ENCODE peak calls at places on chromosomes 5 and 9, in eight cellular contexts. S is GM06990, V is endothelial cell of umbilical vein, G is astrocyte of the cerebellum, C is left ventricle myocardium inferior, Y is bronchial epithelial cell, D is spleen, M is brain microvascular endothelial cell. P is an unnamed sample.

GRCh38 chr9:113548221-113549041 is 84.9 kb downstream of the RGS3 start:
- DNase-seq in S (peak), V (peak), G (no peak), C (peak), Y (no peak), D (peak), M (peak), P (peak)

GRCh38 chr5:171272996-171273970 is 35.8 kb upstream of the TLX3 start:
- DNase-seq in S (no peak), V (peak), G (no peak), C (no peak), Y (peak), D (no peak), M (peak), P (no peak)

GRCh38 chr9:109652971-109653370 is 127.0 kb upstream of the PALM2AKAP2 start:
- DNase-seq in S (no peak), V (no peak), G (peak), C (no peak), Y (peak), D (no peak), M (peak), P (no peak)

GRCh38 chr9:136090768-136091581 is 4.1 kb downstream of the NACC2 start:
- DNase-seq in S (no peak), V (no peak), G (no peak), C (peak), Y (no peak), D (peak), M (no peak), P (no peak)

GRCh38 chr5:145903113-145903512 is 30.3 kb upstream of the GRXCR2 start:
- DNase-seq in S (no peak), V (no peak), G (no peak), C (no peak), Y (peak), D (no peak), M (no peak), P (no peak)

GRCh38 chr5:138159666-138160065 is 18.8 kb downstream of the BRD8 start:
- DNase-seq in S (no peak), V (no peak), G (no peak), C (no peak), Y (no peak), D (no peak), M (no peak), P (no peak)

GRCh38 chr5:33206962-33207506 is 233.7 kb upstream of the TARS1 start:
- DNase-seq in S (no peak), V (no peak), G (no peak), C (no peak), Y (no peak), D (no peak), M (no peak), P (no peak)

GRCh38 chr5:154211611-154212390 is 21.3 kb downstream of the GALNT10 start:
- DNase-seq in S (no peak), V (no peak), G (no peak), C (no peak), Y (no peak), D (no peak), M (peak), P (no peak)

GRCh38 chr5:72412283-72413055 is 92.3 kb downstream of the PTCD2 start:
- DNase-seq in S (no peak), V (no peak), G (no peak), C (no peak), Y (no peak), D (no peak), M (peak), P (peak)

GRCh38 chr9:84386753-84387152 is 46.2 kb upstream of the SLC28A3 start:
- DNase-seq in S (no peak), V (no peak), G (no peak), C (no peak), Y (no peak), D (no peak), M (no peak), P (no peak)

GRCh38 chr5:34957857-34958690 is 28.7 kb downstream of the DNAJC21 start:
- DNase-seq in S (no peak), V (peak), G (peak), C (no peak), Y (peak), D (no peak), M (peak), P (peak)

GRCh38 chr9:92969516-92970466 is 22.5 kb downstream of the FGD3 start:
- DNase-seq in S (no peak), V (no peak), G (no peak), C (no peak), Y (no peak), D (peak), M (no peak), P (no peak)

GRCh38 chr9:129473523-129474244 is 147.2 kb downstream of the C9orf50 start:
- DNase-seq in S (no peak), V (no peak), G (no peak), C (no peak), Y (peak), D (no peak), M (no peak), P (no peak)

GRCh38 chr5:56983593-56984361 is 31.9 kb upstream of the MIER3 start:
- DNase-seq in S (no peak), V (no peak), G (no peak), C (no peak), Y (no peak), D (no peak), M (no peak), P (no peak)

GRCh38 chr9:102309379-102309778 is 570.9 kb upstream of the GRIN3A start:
- DNase-seq in S (no peak), V (no peak), G (no peak), C (no peak), Y (no peak), D (no peak), M (no peak), P (no peak)

GRCh38 chr5:130712324-130712723 is 452.7 kb downstream of the HINT1 start:
- DNase-seq in S (no peak), V (no peak), G (no peak), C (no peak), Y (no peak), D (no peak), M (no peak), P (no peak)

GRCh38 chr9:109705515-109705914 is 74.5 kb upstream of the PALM2AKAP2 start:
- DNase-seq in S (no peak), V (no peak), G (no peak), C (no peak), Y (peak), D (no peak), M (peak), P (no peak)

GRCh38 chr9:69056416-69056815 is 20.9 kb downstream of the FXN start:
- DNase-seq in S (no peak), V (no peak), G (no peak), C (no peak), Y (no peak), D (no peak), M (no peak), P (no peak)

GRCh38 chr9:94950733-94951590 is 224.5 kb downstream of the AOPEP start:
- DNase-seq in S (no peak), V (peak), G (no peak), C (no peak), Y (peak), D (no peak), M (no peak), P (peak)

GRCh38 chr5:59051938-59052337 is 469.1 kb downstream of the RAB3C start:
- DNase-seq in S (no peak), V (no peak), G (no peak), C (no peak), Y (no peak), D (no peak), M (no peak), P (no peak)

GRCh38 chr5:101915559-101915958 is 380.5 kb downstream of the SLCO4C1 start:
- DNase-seq in S (no peak), V (no peak), G (peak), C (no peak), Y (peak), D (no peak), M (peak), P (no peak)

GRCh38 chr5:94017579-94017978 is 276.2 kb upstream of the POU5F2 start:
- DNase-seq in S (no peak), V (no peak), G (peak), C (no peak), Y (peak), D (no peak), M (peak), P (no peak)

GRCh38 chr5:15285901-15286583 is 213.9 kb upstream of the FBXL7 start:
- DNase-seq in S (no peak), V (peak), G (no peak), C (peak), Y (no peak), D (no peak), M (peak), P (no peak)

GRCh38 chr9:14190240-14190639 is 123.7 kb downstream of the NFIB start:
- DNase-seq in S (no peak), V (no peak), G (no peak), C (no peak), Y (no peak), D (no peak), M (no peak), P (no peak)

GRCh38 chr5:142644640-142645361 is 41.1 kb downstream of the FGF1 start:
- DNase-seq in S (no peak), V (peak), G (peak), C (no peak), Y (peak), D (no peak), M (peak), P (peak)

GRCh38 chr9:134546231-134546731 is 95.3 kb upstream of the COL5A1 start:
- DNase-seq in S (no peak), V (no peak), G (peak), C (peak), Y (no peak), D (peak), M (no peak), P (peak)

GRCh38 chr9:7042124-7042523 is 284.4 kb downstream of the KDM4C start:
- DNase-seq in S (no peak), V (no peak), G (no peak), C (no peak), Y (peak), D (no peak), M (no peak), P (no peak)

GRCh38 chr9:114423181-114423580 is 35.4 kb upstream of the AKNA start:
- DNase-seq in S (no peak), V (no peak), G (no peak), C (no peak), Y (no peak), D (peak), M (no peak), P (no peak)

DNA sequence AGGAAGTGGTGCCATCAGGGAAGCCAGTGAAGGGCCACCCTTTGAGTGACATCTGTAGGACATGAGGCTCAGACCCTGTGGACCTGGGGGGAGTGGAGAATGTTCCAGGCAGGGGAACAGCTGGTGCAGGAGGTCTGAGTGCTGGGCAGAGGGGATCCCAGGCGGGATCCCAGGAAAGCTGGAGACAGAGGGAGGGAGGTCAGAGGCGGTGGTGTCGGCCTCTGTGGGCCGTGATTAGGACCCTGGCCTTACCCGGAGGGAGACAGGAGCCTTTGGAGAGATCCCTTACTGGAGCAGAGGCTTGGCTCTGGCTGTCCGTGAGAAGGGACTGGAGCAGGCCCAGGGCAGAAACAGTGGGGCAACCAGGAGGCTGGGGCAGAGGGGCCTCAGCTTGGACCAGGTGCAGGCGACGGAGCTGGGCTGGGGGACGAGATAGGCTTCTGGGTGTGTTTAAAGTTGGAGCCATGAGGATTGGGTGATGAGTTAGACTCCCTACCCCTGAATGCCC is 12.1 kb upstream of the GRHPR start:
- DNase-seq in S (peak), V (no peak), G (no peak), C (no peak), Y (no peak), D (peak), M (no peak), P (no peak)
- H3K4me3 ChIP-seq in S (peak), V (no peak), G (no peak), C (no peak), Y (no peak), D (no peak), M (no peak), P (no peak)

GRCh38 chr5:155833282-155833681 is 493.7 kb upstream of the SGCD start:
- DNase-seq in S (no peak), V (no peak), G (no peak), C (no peak), Y (no peak), D (no peak), M (no peak), P (no peak)
- TF ChIP-seq CTCF in S (peak), V (no peak), G (peak), C (no peak), Y (no peak), D (no peak), M (no peak), P (no peak)

DNA sequence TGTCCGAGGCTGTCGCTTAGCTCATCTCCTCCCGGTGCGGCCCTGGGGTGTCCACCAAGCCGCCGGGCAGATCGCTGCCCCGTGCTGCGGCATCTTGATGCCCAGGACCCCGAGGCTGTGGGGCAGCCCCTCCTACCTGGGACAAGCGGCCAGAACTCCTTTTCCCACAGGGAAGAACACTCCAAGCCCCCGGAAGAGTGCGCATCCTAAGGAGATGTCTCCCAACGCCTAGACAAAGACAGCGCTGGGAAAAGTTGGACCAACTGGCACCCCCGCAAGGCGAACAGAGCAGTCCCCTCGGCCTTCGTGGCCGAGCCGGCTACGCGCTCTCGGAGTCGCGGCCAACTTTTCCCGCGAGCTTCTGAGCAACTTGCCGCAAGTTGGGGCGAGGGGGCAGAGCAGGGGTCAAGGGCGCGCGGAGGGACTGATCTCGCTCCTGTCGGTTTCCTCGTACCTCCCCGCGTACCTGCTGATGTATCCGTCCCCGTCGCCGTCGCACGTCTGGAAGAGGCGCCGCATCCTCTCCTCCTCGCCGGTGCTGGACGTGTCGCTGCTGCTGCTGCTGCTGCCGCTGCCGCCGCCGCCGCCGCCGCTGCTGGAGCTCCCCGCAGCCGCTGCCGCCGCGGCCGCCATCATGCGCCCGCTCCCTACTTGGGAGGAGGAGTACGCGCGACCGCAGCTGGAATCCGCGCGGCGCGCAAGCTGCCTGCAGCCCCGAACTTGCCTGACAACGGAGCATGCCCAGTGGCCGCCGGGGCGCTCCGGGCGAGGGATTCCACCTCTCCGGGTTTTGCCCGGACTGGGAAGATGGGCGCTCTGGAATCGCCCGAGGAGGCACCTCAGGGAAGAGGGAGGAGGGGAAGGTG is at the start of gene MCC:
- DNase-seq in S (peak), V (peak), G (peak), C (peak), Y (peak), D (peak), M (peak), P (peak)
- H3K4me3 ChIP-seq in S (peak), V (peak), G (peak), C (peak), Y (peak), D (peak), M (peak), P (peak)

GRCh38 chr5:178074266-178074952 is 38.9 kb upstream of the N4BP3 start:
- DNase-seq in S (no peak), V (no peak), G (peak), C (no peak), Y (no peak), D (no peak), M (no peak), P (peak)
- TF ChIP-seq CTCF in S (no peak), V (no peak), G (peak), C (no peak), Y (no peak), D (no peak), M (peak), P (peak)

GRCh38 chr9:34590376-34591090 is 1.0 kb upstream of the CNTFR start:
- DNase-seq in S (peak), V (peak), G (no peak), C (no peak), Y (no peak), D (peak), M (no peak), P (no peak)

GRCh38 chr9:34591911-34592866 is 2.7 kb upstream of the CNTFR start:
- DNase-seq in S (no peak), V (no peak), G (no peak), C (no peak), Y (no peak), D (no peak), M (no peak), P (no peak)

GRCh38 chr9:34592895-34593601 is 3.5 kb upstream of the CNTFR start:
- DNase-seq in S (no peak), V (no peak), G (no peak), C (peak), Y (peak), D (no peak), M (no peak), P (no peak)

GRCh38 chr9:34589656-34590375 is at the start of gene CNTFR:
- DNase-seq in S (no peak), V (no peak), G (no peak), C (peak), Y (no peak), D (peak), M (no peak), P (no peak)

DNA sequence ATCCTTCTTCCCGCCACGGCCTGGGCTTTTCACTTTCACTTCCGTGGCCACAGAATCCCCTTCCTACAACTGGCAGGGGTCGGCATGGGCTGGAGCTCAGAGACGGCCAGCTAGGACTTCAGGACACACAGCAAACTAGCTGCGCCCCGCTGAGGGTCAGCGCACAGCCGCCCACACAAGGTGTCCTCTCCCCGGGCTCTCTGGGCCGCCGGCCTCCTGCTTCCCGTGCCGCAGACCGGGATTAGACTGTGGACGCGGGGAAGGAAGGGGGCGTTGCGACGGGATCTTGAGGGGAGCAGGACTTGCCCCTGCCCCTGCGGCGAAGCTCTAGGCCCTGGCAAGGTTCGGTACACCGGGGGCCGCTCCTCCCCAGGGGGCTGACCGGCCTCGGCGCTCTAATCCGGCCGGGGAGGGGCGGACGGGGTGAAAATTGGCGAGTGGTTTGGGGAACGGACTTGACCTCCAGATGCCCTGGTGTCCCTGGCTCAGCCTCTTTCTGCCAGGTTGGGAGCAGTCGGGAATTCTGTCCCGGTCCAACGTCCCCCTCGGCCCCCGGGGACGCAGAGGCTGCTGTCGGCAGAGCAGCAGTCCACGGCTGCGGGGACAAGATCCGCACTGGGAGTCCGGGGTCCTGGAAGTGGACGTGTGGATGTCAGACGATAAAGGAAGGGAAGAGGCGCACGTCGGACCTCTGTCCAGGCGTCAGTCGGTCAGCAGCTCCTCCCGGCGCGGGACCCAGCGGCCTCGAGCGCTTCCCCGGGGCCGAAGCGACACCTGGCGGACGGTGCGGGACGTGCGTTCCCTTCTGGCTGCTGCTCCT is 1.8 kb upstream of the CNTFR start:
- DNase-seq in S (peak), V (peak), G (peak), C (peak), Y (peak), D (peak), M (peak), P (no peak)
- H3K4me3 ChIP-seq in S (no peak), V (no peak), G (no peak), C (peak), Y (peak), D (peak), M (no peak), P (no peak)

GRCh38 chr5:30413540-30413939 is 779.9 kb upstream of the CDH6 start:
- DNase-seq in S (no peak), V (no peak), G (no peak), C (no peak), Y (no peak), D (no peak), M (no peak), P (no peak)
- TF ChIP-seq CTCF in S (no peak), V (no peak), G (peak), C (no peak), Y (no peak), D (no peak), M (peak), P (peak)

GRCh38 chr5:16431482-16431881 is 34.1 kb downstream of the ZNF622 start:
- DNase-seq in S (no peak), V (no peak), G (no peak), C (no peak), Y (no peak), D (no peak), M (no peak), P (no peak)
- H3K4me3 ChIP-seq in S (no peak), V (no peak), G (no peak), C (no peak), Y (no peak), D (no peak), M (no peak), P (no peak)

DNA sequence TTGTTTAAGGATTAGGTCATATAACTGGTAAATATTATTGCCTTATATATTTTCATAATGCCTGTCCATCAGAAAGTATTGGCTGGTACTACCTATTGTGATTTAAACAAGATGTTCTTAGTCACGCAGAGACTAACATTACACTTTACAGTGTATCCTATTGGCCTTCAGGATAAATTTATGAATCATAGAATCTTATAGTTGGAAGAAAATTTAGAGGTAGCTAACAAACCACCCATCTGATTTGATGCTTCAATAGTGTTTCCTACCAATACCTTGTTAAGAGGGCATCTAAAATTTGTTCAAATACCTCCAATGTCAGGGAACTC is 2173.7 kb upstream of the WWC1 start:
- DNase-seq in S (no peak), V (no peak), G (no peak), C (no peak), Y (no peak), D (no peak), M (no peak), P (no peak)
- TF ChIP-seq CTCF in S (no peak), V (no peak), G (no peak), C (no peak), Y (no peak), D (no peak), M (no peak), P (no peak)

GRCh38 chr5:139746691-139747582 is 48.7 kb upstream of the PSD2 start:
- DNase-seq in S (peak), V (no peak), G (no peak), C (no peak), Y (no peak), D (peak), M (no peak), P (no peak)
- H3K4me3 ChIP-seq in S (peak), V (no peak), G (peak), C (peak), Y (peak), D (peak), M (peak), P (peak)

GRCh38 chr9:123191260-123191659 is 77.1 kb downstream of the STRBP start:
- DNase-seq in S (no peak), V (no peak), G (no peak), C (no peak), Y (no peak), D (no peak), M (no peak), P (no peak)

GRCh38 chr9:123191660-123192059 is 76.7 kb downstream of the STRBP start:
- DNase-seq in S (no peak), V (no peak), G (no peak), C (no peak), Y (no peak), D (no peak), M (no peak), P (no peak)

GRCh38 chr9:123187131-123187530 is 81.3 kb downstream of the STRBP start:
- DNase-seq in S (no peak), V (no peak), G (no peak), C (no peak), Y (no peak), D (no peak), M (no peak), P (no peak)
- TF ChIP-seq CTCF in S (no peak), V (no peak), G (no peak), C (no peak), Y (no peak), D (no peak), M (no peak), P (no peak)